ENCODE peak calls at places on chromosome 18, in seven cellular contexts. H is astrocyte, K is fibroblast of lung, L is K562, A is HCT116, U is HepG2, X is hepatocyte. M is an unnamed sample.

GRCh38 chr18:35186491-35187034 is 54.3 kb upstream of the ZNF397 start:
- DNase-seq in U (no peak), L (no peak), H (no peak), K (no peak), X (no peak), A (no peak), M (no peak)

GRCh38 chr18:30527917-30528316 is 514.6 kb downstream of the DSC3 start:
- DNase-seq in U (no peak), K (no peak), X (no peak), A (no peak), L (no peak), H (no peak), M (no peak)

GRCh38 chr18:10232062-10232461 is 222.4 kb upstream of the APCDD1 start:
- DNase-seq in U (no peak), A (no peak), X (no peak), K (no peak), L (no peak), H (peak; percentile 23), M (no peak)

GRCh38 chr18:48947583-48947982 is 3.2 kb downstream of the SMAD7 start:
- DNase-seq in A (no peak), K (no peak), U (no peak), H (no peak), L (no peak), X (peak; percentile 36), M (peak; percentile 54)

GRCh38 chr18:37430346-37431076 is 135.1 kb downstream of the CELF4 start:
- DNase-seq in L (peak; percentile 18), H (no peak), U (no peak), X (no peak), A (no peak), K (no peak), M (no peak)

GRCh38 chr18:47561316-47561715 is 309.9 kb upstream of the SKOR2 start:
- DNase-seq in K (no peak), U (no peak), L (no peak), A (no peak), H (no peak), X (no peak), M (no peak)

GRCh38 chr18:22465859-22466602 is 48.3 kb upstream of the CTAGE1 start:
- DNase-seq in X (peak; percentile 83), U (peak; percentile 70), L (peak; percentile 87), A (peak; percentile 73), H (peak; percentile 98), K (peak; percentile 95), M (peak; percentile 98)

GRCh38 chr18:58787750-58788149 is 76.9 kb upstream of the ZNF532 start:
- DNase-seq in L (no peak), X (no peak), H (peak; percentile 31), U (no peak), K (no peak), A (no peak), M (no peak)

GRCh38 chr18:58590231-58590630 is 38.7 kb downstream of the ALPK2 start:
- DNase-seq in A (no peak), U (peak; percentile 77), K (no peak), L (no peak), X (peak; percentile 47), H (peak; percentile 93), M (no peak)

GRCh38 chr18:58579561-58580047 is 49.3 kb downstream of the ALPK2 start:
- DNase-seq in K (peak; percentile 53), X (no peak), A (no peak), H (peak; percentile 95), U (peak; percentile 90), L (no peak), M (no peak)

GRCh38 chr18:76546282-76546572 is 51.2 kb upstream of the ZNF516 start:
- DNase-seq in X (no peak), L (no peak), K (no peak), H (no peak), A (no peak), U (no peak), M (no peak)

GRCh38 chr18:24190590-24190989 is 51.7 kb downstream of the CABYR start:
- DNase-seq in A (no peak), U (no peak), K (no peak), L (no peak), H (no peak), X (no peak), M (peak; percentile 56)

GRCh38 chr18:37294951-37295350 is 270.6 kb downstream of the CELF4 start:
- DNase-seq in K (no peak), X (peak; percentile 33), L (peak; percentile 66), U (peak; percentile 15), A (no peak), H (no peak), M (no peak)

GRCh38 chr18:3447035-3447894 is 2.7 kb upstream of the TGIF1 start:
- DNase-seq in L (peak; percentile 82), U (no peak), K (peak; percentile 79), H (peak; percentile 43), A (no peak), X (peak; percentile 73), M (peak; percentile 73)

GRCh38 chr18:11178951-11179549 is 29.7 kb upstream of the PIEZO2 start:
- DNase-seq in X (no peak), K (peak; percentile 63), L (no peak), H (peak; percentile 88), U (no peak), A (no peak), M (no peak)

DNA sequence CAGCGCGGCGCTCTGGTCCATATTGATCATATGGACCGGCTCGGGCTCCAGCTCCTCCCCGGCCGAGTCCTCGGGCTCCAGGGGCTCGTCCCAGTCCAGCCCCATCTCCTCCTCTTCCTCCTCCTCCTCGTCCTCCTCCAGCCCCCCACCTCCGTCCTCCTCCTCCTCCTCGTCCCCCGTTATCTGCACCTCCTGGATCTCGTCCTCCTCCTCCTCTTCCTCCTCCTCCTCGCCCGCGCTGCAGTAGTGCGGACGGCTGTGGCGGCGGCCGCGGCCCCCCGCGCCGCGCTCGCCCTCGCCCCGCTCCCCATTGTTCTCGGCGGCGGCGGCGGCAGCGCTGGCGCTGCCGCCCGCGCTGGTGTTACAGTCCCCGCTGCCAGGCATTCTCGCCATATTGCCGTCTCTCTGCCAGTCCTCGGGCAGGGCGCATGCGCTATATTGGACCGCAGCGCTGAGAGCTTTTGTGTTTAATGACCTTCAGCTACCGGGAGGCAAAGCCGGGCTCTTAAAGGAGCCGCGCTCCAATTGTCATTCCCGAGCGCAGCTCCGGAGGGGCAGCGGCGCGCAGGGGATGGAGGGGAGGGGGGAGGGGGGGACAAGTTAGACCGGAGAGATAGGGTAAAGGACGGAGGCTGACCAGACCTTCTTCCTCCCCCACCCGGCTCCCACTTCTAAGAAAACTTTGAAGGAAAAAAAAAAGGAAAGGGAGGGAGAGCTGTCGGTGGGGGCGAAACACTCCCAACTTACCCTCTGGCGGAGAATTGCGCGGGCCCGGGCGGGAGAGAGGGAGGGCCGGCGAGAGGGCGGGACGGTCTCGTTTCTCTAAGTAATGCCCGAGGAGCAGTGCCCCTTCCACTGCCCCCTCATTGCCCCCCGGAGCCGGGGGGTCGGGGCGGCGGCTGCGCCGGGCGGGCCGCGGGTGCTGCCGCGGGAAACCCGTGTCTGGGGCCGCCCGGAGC is at the start of gene KCTD1:
- DNase-seq in A (peak; percentile 56), K (peak; percentile 88), H (peak; percentile 78), U (peak; percentile 75), L (no peak), X (peak; percentile 91), M (peak; percentile 81)
- TF ChIP-seq EZH2 in A (no peak), K (no peak), H (no peak), U (no peak), L (no peak), X (no peak), M (no peak)

GRCh38 chr18:45980229-45980628 is 13.1 kb upstream of the EPG5 start:
- DNase-seq in L (peak; percentile 41), H (no peak), K (no peak), U (no peak), X (peak; percentile 24), A (no peak), M (no peak)

GRCh38 chr18:45974088-45974536 is 7.0 kb upstream of the EPG5 start:
- DNase-seq in A (peak; percentile 63), U (peak; percentile 67), H (peak; percentile 58), L (peak; percentile 73), K (peak; percentile 92), X (peak; percentile 75), M (peak; percentile 76)

GRCh38 chr18:45981852-45982251 is 14.7 kb upstream of the EPG5 start:
- DNase-seq in U (no peak), K (no peak), A (no peak), L (no peak), H (no peak), X (no peak), M (no peak)

GRCh38 chr18:45978084-45978483 is 11.0 kb upstream of the EPG5 start:
- DNase-seq in H (no peak), K (no peak), U (no peak), A (no peak), L (no peak), X (peak; percentile 40), M (peak; percentile 55)

GRCh38 chr18:45976581-45977373 is 9.6 kb upstream of the EPG5 start:
- DNase-seq in X (no peak), U (no peak), L (no peak), K (no peak), H (peak; percentile 56), A (no peak), M (no peak)
- H3K27ac ChIP-seq in X (no peak overlapping the region), U (no peak overlapping the region), L (no peak overlapping the region), K (no peak overlapping the region), H (no peak overlapping the region), A (no peak overlapping the region), M (no peak overlapping the region)

DNA sequence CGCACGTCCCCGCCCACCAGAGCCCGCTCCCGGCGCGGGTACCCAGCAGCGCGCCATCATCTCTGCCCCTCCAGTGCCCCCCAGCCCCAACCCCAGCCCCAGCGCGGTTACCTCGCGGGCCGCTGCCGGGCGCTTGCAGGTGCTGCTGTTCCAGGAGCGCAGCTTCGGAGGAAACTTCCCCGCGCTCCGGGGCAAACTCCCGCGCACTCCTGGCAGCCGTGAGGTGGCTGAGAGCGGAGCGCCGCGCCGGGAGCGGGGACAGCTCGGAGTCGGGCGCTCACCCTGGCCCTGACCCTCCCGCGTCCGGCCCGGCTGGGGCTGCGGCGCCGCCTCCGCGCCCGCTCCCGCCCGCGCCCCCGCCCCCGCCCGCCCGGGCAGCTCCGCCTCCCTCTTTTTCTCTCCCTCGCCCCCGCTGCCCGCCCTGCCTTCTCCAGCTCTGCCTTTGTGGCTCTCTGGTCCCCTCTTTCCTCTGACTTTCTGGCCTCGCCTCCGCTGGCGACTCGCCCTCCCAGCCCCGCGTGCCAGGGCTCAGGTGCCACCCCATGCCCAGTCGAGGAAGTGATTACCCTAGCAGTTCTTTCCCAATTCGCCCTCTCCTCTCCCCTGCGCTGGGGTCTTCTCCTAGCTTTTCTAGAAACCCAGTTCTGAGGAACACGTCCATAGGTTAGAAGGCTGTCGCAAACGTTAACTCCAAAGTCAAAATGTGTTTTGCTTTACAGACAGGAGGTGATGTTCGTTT is at the start of gene CHST9:
- DNase-seq in L (no peak), K (no peak), H (no peak), U (no peak), A (no peak), X (peak; percentile 28), M (peak; percentile 6)
- H3K4me3 ChIP-seq in L (no peak within 1 kb of the TSS), K (no peak within 1 kb of the TSS), H (no peak within 1 kb of the TSS), U (peak within 1 kb of the TSS; percentile 43), A (no peak within 1 kb of the TSS), X (peak within 1 kb of the TSS; percentile 53), M (no peak within 1 kb of the TSS)

DNA sequence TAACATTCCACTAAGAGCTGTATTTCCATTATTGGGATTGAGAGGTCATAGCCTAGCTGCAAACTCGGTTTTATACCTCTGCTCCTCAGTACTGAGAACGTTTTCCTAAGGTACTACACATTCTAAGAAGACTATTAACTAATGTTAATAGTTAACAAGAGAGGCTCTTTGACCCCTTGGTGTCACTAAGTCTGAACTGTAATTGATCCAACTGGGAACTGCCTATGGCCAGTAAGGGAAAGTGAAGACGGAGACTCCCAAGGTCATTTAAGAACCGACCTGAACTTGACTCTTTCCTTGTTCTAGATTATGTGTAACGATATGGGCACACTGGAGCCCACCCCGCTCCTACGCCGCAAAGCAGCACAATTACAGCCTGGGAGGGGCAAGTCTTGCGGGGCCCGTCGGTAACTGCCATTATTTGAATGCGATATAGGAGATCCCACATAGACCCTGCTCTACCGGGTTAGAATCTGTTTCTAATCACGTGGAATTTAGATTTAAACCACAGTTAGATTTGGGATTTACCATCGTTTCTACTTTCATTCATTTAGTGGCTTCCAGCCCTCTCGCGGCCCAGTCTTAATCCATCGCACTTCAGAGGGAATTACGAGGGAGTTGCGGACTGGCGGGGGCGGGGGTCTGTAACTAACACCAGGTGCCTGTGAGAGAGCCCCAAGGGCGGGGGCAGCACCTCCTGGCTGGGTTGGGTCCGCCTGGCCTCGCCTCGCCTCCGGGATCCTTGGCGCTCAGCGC is 84.1 kb upstream of the EPB41L3 start:
- DNase-seq in H (no peak), X (peak; percentile 38), U (no peak), A (no peak), K (peak; percentile 1), L (no peak), M (no peak)
- TF ChIP-seq EZH2 in H (peak; percentile 20), X (no peak), U (no peak), A (no peak), K (no peak), L (no peak), M (no peak)

M was measured in mammary epithelial cell.